ENCODE peak calls at places on chromosomes 2 and 18, in nine cellular contexts. One of them, this sample, is unnamed.

GRCh38 chr2:179304424-179304823 is 39.8 kb upstream of the SESTD1 start:
- DNase-seq in CD8-positive, alpha-beta T cell: no peak
- DNase-seq in kidney: no peak
- DNase-seq in epithelial cell of esophagus: no peak
- DNase-seq in spleen: no peak
- DNase-seq in AG04449: no peak
- DNase-seq in uterus: no peak
- DNase-seq in cardiac fibroblast: no peak
- DNase-seq in AG10803: no peak
- DNase-seq in this sample: no peak

GRCh38 chr2:41420872-41421271 is 626.9 kb upstream of the PKDCC start:
- DNase-seq in CD8-positive, alpha-beta T cell: no peak
- DNase-seq in kidney: no peak
- DNase-seq in epithelial cell of esophagus: no peak
- DNase-seq in spleen: no peak
- DNase-seq in AG04449: no peak
- DNase-seq in uterus: no peak
- DNase-seq in cardiac fibroblast: no peak
- DNase-seq in AG10803: no peak
- DNase-seq in this sample: no peak

GRCh38 chr2:115369380-115369779 is 926.9 kb downstream of the DPP10 start:
- DNase-seq in CD8-positive, alpha-beta T cell: no peak
- DNase-seq in kidney: no peak
- DNase-seq in epithelial cell of esophagus: no peak
- DNase-seq in spleen: no peak
- DNase-seq in AG04449: no peak
- DNase-seq in uterus: no peak
- DNase-seq in cardiac fibroblast: no peak
- DNase-seq in AG10803: no peak
- DNase-seq in this sample: no peak

GRCh38 chr2:169637620-169638019 is 53.5 kb downstream of the PPIG start:
- DNase-seq in CD8-positive, alpha-beta T cell: no peak
- DNase-seq in kidney: no peak
- DNase-seq in epithelial cell of esophagus: peak; percentile 68
- DNase-seq in spleen: no peak
- DNase-seq in AG04449: peak; percentile 42
- DNase-seq in uterus: no peak
- DNase-seq in cardiac fibroblast: peak; percentile 62
- DNase-seq in AG10803: peak; percentile 83
- DNase-seq in this sample: peak; percentile 86

GRCh38 chr2:105449083-105449482 is 50.2 kb upstream of the FHL2 start:
- DNase-seq in CD8-positive, alpha-beta T cell: no peak
- DNase-seq in kidney: no peak
- DNase-seq in epithelial cell of esophagus: peak; percentile 17
- DNase-seq in spleen: no peak
- DNase-seq in AG04449: no peak
- DNase-seq in uterus: no peak
- DNase-seq in cardiac fibroblast: no peak
- DNase-seq in AG10803: no peak
- DNase-seq in this sample: no peak

GRCh38 chr2:45595724-45596435 is 15.2 kb downstream of the SRBD1 start:
- DNase-seq in CD8-positive, alpha-beta T cell: no peak
- DNase-seq in kidney: no peak
- DNase-seq in epithelial cell of esophagus: peak; percentile 74
- DNase-seq in spleen: no peak
- DNase-seq in AG04449: peak; percentile 42
- DNase-seq in uterus: no peak
- DNase-seq in cardiac fibroblast: peak; percentile 80
- DNase-seq in AG10803: peak; percentile 95
- DNase-seq in this sample: no peak

GRCh38 chr18:79903787-79904356 is 47.6 kb downstream of the SLC66A2 start:
- DNase-seq in CD8-positive, alpha-beta T cell: peak; percentile 8
- DNase-seq in kidney: no peak
- DNase-seq in epithelial cell of esophagus: no peak
- DNase-seq in spleen: peak; percentile 56
- DNase-seq in AG04449: no peak
- DNase-seq in uterus: peak; percentile 12
- DNase-seq in cardiac fibroblast: no peak
- DNase-seq in AG10803: no peak
- DNase-seq in this sample: no peak

GRCh38 chr18:13067124-13067523 is 76.0 kb downstream of the CEP192 start:
- DNase-seq in CD8-positive, alpha-beta T cell: no peak
- DNase-seq in kidney: no peak
- DNase-seq in epithelial cell of esophagus: no peak
- DNase-seq in spleen: no peak
- DNase-seq in AG04449: no peak
- DNase-seq in uterus: no peak
- DNase-seq in cardiac fibroblast: no peak
- DNase-seq in AG10803: no peak
- DNase-seq in this sample: no peak

GRCh38 chr2:151927501-151928221 is 99.4 kb upstream of the ARL5A start:
- DNase-seq in CD8-positive, alpha-beta T cell: no peak
- DNase-seq in kidney: no peak
- DNase-seq in epithelial cell of esophagus: peak; percentile 76
- DNase-seq in spleen: no peak
- DNase-seq in AG04449: no peak
- DNase-seq in uterus: no peak
- DNase-seq in cardiac fibroblast: no peak
- DNase-seq in AG10803: no peak
- DNase-seq in this sample: no peak

GRCh38 chr18:44973282-44973681 is 292.6 kb downstream of the SETBP1 start:
- DNase-seq in CD8-positive, alpha-beta T cell: no peak
- DNase-seq in kidney: no peak
- DNase-seq in epithelial cell of esophagus: no peak
- DNase-seq in spleen: no peak
- DNase-seq in AG04449: no peak
- DNase-seq in uterus: no peak
- DNase-seq in cardiac fibroblast: peak; percentile 29
- DNase-seq in AG10803: no peak
- DNase-seq in this sample: peak; percentile 41

GRCh38 chr2:174873457-174873856 is 109.2 kb upstream of the CHRNA1 start:
- DNase-seq in CD8-positive, alpha-beta T cell: no peak
- DNase-seq in kidney: no peak
- DNase-seq in epithelial cell of esophagus: no peak
- DNase-seq in spleen: no peak
- DNase-seq in AG04449: peak; percentile 29
- DNase-seq in uterus: no peak
- DNase-seq in cardiac fibroblast: peak; percentile 85
- DNase-seq in AG10803: peak; percentile 85
- DNase-seq in this sample: peak; percentile 43

GRCh38 chr2:141968377-141968920 is 162.4 kb downstream of the LRP1B start:
- DNase-seq in CD8-positive, alpha-beta T cell: no peak
- DNase-seq in kidney: no peak
- DNase-seq in epithelial cell of esophagus: peak; percentile 70
- DNase-seq in spleen: no peak
- DNase-seq in AG04449: no peak
- DNase-seq in uterus: no peak
- DNase-seq in cardiac fibroblast: no peak
- DNase-seq in AG10803: peak; percentile 10
- DNase-seq in this sample: peak; percentile 58

DNA sequence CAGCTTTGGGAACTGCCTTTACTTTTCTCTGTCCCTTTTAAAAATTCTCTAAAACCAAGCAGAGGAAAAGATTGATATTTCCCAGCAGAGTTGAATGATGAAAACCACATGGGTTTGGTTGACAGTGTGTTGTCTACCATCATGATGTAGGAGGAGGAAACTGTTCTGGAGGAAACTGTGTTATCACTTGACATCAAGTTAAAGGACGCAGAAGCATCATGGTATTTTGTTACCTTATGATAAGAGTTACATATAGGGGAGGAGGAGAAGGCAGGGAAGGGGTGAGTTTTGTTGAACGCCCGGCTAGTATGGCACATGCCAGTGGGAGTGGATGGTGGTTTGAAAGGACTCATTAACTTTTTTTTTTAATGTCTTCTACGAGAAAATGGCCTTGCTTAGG is 886 bp downstream of the TMEM17 start:
- DNase-seq in CD8-positive, alpha-beta T cell: no peak
- DNase-seq in kidney: no peak
- DNase-seq in epithelial cell of esophagus: peak; percentile 7
- DNase-seq in spleen: no peak
- DNase-seq in AG04449: no peak
- DNase-seq in uterus: no peak
- DNase-seq in cardiac fibroblast: no peak
- DNase-seq in AG10803: peak; percentile 29
- DNase-seq in this sample: peak; percentile 4
- H3K4me3 ChIP-seq in CD8-positive, alpha-beta T cell: no peak overlapping the region
- H3K4me3 ChIP-seq in kidney: peak overlapping the region; percentile 20
- H3K4me3 ChIP-seq in epithelial cell of esophagus: peak overlapping the region; percentile 65
- H3K4me3 ChIP-seq in spleen: peak overlapping the region; percentile 74
- H3K4me3 ChIP-seq in AG04449: no peak overlapping the region
- H3K4me3 ChIP-seq in uterus: peak overlapping the region; percentile 66
- H3K4me3 ChIP-seq in cardiac fibroblast: no peak overlapping the region
- H3K4me3 ChIP-seq in AG10803: peak overlapping the region; percentile 18
- H3K4me3 ChIP-seq in this sample: peak overlapping the region; percentile 80

GRCh38 chr2:224363281-224363680 is 38.6 kb downstream of the FAM124B start:
- DNase-seq in CD8-positive, alpha-beta T cell: no peak
- DNase-seq in kidney: no peak
- DNase-seq in epithelial cell of esophagus: no peak
- DNase-seq in spleen: no peak
- DNase-seq in AG04449: no peak
- DNase-seq in uterus: no peak
- DNase-seq in cardiac fibroblast: no peak
- DNase-seq in AG10803: no peak
- DNase-seq in this sample: peak; percentile 8

GRCh38 chr2:224357098-224357901 is 44.6 kb downstream of the FAM124B start:
- DNase-seq in CD8-positive, alpha-beta T cell: peak; percentile 51
- DNase-seq in kidney: no peak
- DNase-seq in epithelial cell of esophagus: peak; percentile 75
- DNase-seq in spleen: no peak
- DNase-seq in AG04449: no peak
- DNase-seq in uterus: peak; percentile 27
- DNase-seq in cardiac fibroblast: peak; percentile 78
- DNase-seq in AG10803: peak; percentile 64
- DNase-seq in this sample: peak; percentile 79

GRCh38 chr2:224360801-224361251 is 41.1 kb downstream of the FAM124B start:
- DNase-seq in CD8-positive, alpha-beta T cell: no peak
- DNase-seq in kidney: no peak
- DNase-seq in epithelial cell of esophagus: peak; percentile 40
- DNase-seq in spleen: no peak
- DNase-seq in AG04449: no peak
- DNase-seq in uterus: no peak
- DNase-seq in cardiac fibroblast: peak; percentile 5
- DNase-seq in AG10803: no peak
- DNase-seq in this sample: no peak

GRCh38 chr2:224362094-224362493 is 39.8 kb downstream of the FAM124B start:
- DNase-seq in CD8-positive, alpha-beta T cell: no peak
- DNase-seq in kidney: no peak
- DNase-seq in epithelial cell of esophagus: no peak
- DNase-seq in spleen: no peak
- DNase-seq in AG04449: no peak
- DNase-seq in uterus: no peak
- DNase-seq in cardiac fibroblast: no peak
- DNase-seq in AG10803: no peak
- DNase-seq in this sample: no peak

GRCh38 chr2:224359569-224359968 is 42.3 kb downstream of the FAM124B start:
- DNase-seq in CD8-positive, alpha-beta T cell: no peak
- DNase-seq in kidney: no peak
- DNase-seq in epithelial cell of esophagus: no peak
- DNase-seq in spleen: no peak
- DNase-seq in AG04449: no peak
- DNase-seq in uterus: no peak
- DNase-seq in cardiac fibroblast: peak; percentile 8
- DNase-seq in AG10803: no peak
- DNase-seq in this sample: peak; percentile 22
- TF ChIP-seq CTCF in CD8-positive, alpha-beta T cell: no peak
- TF ChIP-seq CTCF in kidney: peak; percentile 23
- TF ChIP-seq CTCF in epithelial cell of esophagus: peak; percentile 20
- TF ChIP-seq CTCF in spleen: no peak
- TF ChIP-seq CTCF in AG04449: peak; percentile 49
- TF ChIP-seq CTCF in uterus: no peak
- TF ChIP-seq CTCF in cardiac fibroblast: peak; percentile 44
- TF ChIP-seq CTCF in AG10803: peak; percentile 50
- TF ChIP-seq CTCF in this sample: peak; percentile 53

DNA sequence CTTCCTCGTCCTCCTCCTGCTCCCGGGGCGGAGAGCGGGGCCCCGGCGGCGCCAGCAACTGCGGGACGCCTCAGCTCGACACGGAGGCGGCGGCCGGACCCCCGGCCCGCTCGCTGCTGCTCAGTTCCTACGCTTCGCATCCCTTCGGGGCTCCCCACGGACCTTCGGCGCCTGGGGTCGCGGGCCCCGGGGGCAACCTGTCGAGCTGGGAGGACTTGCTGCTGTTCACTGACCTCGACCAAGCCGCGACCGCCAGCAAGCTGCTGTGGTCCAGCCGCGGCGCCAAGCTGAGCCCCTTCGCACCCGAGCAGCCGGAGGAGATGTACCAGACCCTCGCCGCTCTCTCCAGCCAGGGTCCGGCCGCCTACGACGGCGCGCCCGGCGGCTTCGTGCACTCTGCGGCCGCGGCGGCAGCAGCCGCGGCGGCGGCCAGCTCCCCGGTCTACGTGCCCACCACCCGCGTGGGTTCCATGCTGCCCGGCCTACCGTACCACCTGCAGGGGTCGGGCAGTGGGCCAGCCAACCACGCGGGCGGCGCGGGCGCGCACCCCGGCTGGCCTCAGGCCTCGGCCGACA is 2.0 kb downstream of the GATA6 start:
- DNase-seq in CD8-positive, alpha-beta T cell: no peak
- DNase-seq in kidney: no peak
- DNase-seq in epithelial cell of esophagus: no peak
- DNase-seq in spleen: no peak
- DNase-seq in AG04449: no peak
- DNase-seq in uterus: no peak
- DNase-seq in cardiac fibroblast: peak; percentile 34
- DNase-seq in AG10803: no peak
- DNase-seq in this sample: no peak
- H3K4me3 ChIP-seq in CD8-positive, alpha-beta T cell: no peak overlapping the region
- H3K4me3 ChIP-seq in kidney: peak overlapping the region; percentile 84
- H3K4me3 ChIP-seq in epithelial cell of esophagus: peak overlapping the region; percentile 72
- H3K4me3 ChIP-seq in spleen: peak overlapping the region; percentile 44
- H3K4me3 ChIP-seq in AG04449: peak overlapping the region; percentile 72
- H3K4me3 ChIP-seq in uterus: peak overlapping the region; percentile 89
- H3K4me3 ChIP-seq in cardiac fibroblast: peak overlapping the region; percentile 89
- H3K4me3 ChIP-seq in AG10803: peak overlapping the region; percentile 84
- H3K4me3 ChIP-seq in this sample: peak overlapping the region; percentile 90

GRCh38 chr2:86044045-86044444 is 61.6 kb downstream of the POLR1A start:
- DNase-seq in CD8-positive, alpha-beta T cell: no peak
- DNase-seq in kidney: no peak
- DNase-seq in epithelial cell of esophagus: no peak
- DNase-seq in spleen: no peak
- DNase-seq in AG04449: no peak
- DNase-seq in uterus: peak; percentile 13
- DNase-seq in cardiac fibroblast: no peak
- DNase-seq in AG10803: no peak
- DNase-seq in this sample: no peak
- TF ChIP-seq CTCF in CD8-positive, alpha-beta T cell: no peak
- TF ChIP-seq CTCF in kidney: no peak
- TF ChIP-seq CTCF in epithelial cell of esophagus: no peak
- TF ChIP-seq CTCF in spleen: no peak
- TF ChIP-seq CTCF in AG04449: no peak
- TF ChIP-seq CTCF in uterus: no peak
- TF ChIP-seq CTCF in cardiac fibroblast: no peak
- TF ChIP-seq CTCF in AG10803: no peak
- TF ChIP-seq CTCF in this sample: no peak

GRCh38 chr2:70399046-70399445 is 97.2 kb upstream of the FAM136A start:
- DNase-seq in CD8-positive, alpha-beta T cell: no peak
- DNase-seq in kidney: no peak
- DNase-seq in epithelial cell of esophagus: no peak
- DNase-seq in spleen: no peak
- DNase-seq in AG04449: no peak
- DNase-seq in uterus: no peak
- DNase-seq in cardiac fibroblast: no peak
- DNase-seq in AG10803: no peak
- DNase-seq in this sample: no peak
- H3K4me3 ChIP-seq in CD8-positive, alpha-beta T cell: no peak overlapping the region
- H3K4me3 ChIP-seq in kidney: no peak overlapping the region
- H3K4me3 ChIP-seq in epithelial cell of esophagus: no peak overlapping the region
- H3K4me3 ChIP-seq in spleen: no peak overlapping the region
- H3K4me3 ChIP-seq in AG04449: no peak overlapping the region
- H3K4me3 ChIP-seq in uterus: no peak overlapping the region
- H3K4me3 ChIP-seq in cardiac fibroblast: no peak overlapping the region
- H3K4me3 ChIP-seq in AG10803: no peak overlapping the region
- H3K4me3 ChIP-seq in this sample: no peak overlapping the region